ENCODE peak calls at places on chromosomes 2 and 18, in six cellular contexts. One of them, this sample, is unnamed.

GRCh38 chr18:47996091-47996541 is 65.7 kb upstream of the SMAD2 start:
- DNase-seq in H1: no peak
- DNase-seq in neuronal stem cell: peak; percentile 76
- DNase-seq in mesendoderm: no peak
- DNase-seq in IMR-90: no peak
- DNase-seq in mesenchymal stem cell: no peak
- DNase-seq in this sample: no peak

GRCh38 chr18:60060026-60060425 is 160.2 kb downstream of the PMAIP1 start:
- DNase-seq in neuronal stem cell: no peak
- DNase-seq in mesendoderm: no peak
- DNase-seq in H1: no peak
- DNase-seq in mesenchymal stem cell: no peak
- DNase-seq in IMR-90: no peak
- DNase-seq in this sample: no peak

GRCh38 chr2:47554311-47554905 is 151.5 kb downstream of the MSH2 start:
- DNase-seq in neuronal stem cell: no peak
- DNase-seq in mesendoderm: no peak
- DNase-seq in H1: no peak
- DNase-seq in IMR-90: no peak
- DNase-seq in mesenchymal stem cell: no peak
- DNase-seq in this sample: no peak

GRCh38 chr18:79400591-79401381 is 5.1 kb downstream of the NFATC1 start:
- DNase-seq in neuronal stem cell: no peak
- DNase-seq in IMR-90: no peak
- DNase-seq in mesendoderm: no peak
- DNase-seq in H1: no peak
- DNase-seq in mesenchymal stem cell: no peak
- DNase-seq in this sample: no peak

GRCh38 chr2:112757265-112757664 is 7.1 kb downstream of the CKAP2L start:
- DNase-seq in H1: no peak
- DNase-seq in neuronal stem cell: no peak
- DNase-seq in mesendoderm: no peak
- DNase-seq in mesenchymal stem cell: peak; percentile 26
- DNase-seq in IMR-90: no peak
- DNase-seq in this sample: no peak

GRCh38 chr18:35502062-35502461 is 4.3 kb upstream of the INO80C start:
- DNase-seq in H1: no peak
- DNase-seq in mesenchymal stem cell: no peak
- DNase-seq in mesendoderm: no peak
- DNase-seq in neuronal stem cell: no peak
- DNase-seq in IMR-90: no peak
- DNase-seq in this sample: no peak

GRCh38 chr2:182077451-182078142 is 91.9 kb downstream of the PPP1R1C start:
- DNase-seq in H1: no peak
- DNase-seq in IMR-90: peak; percentile 95
- DNase-seq in mesenchymal stem cell: peak; percentile 89
- DNase-seq in neuronal stem cell: peak; percentile 52
- DNase-seq in mesendoderm: peak; percentile 74
- DNase-seq in this sample: no peak

GRCh38 chr2:177212106-177212894 is at the start of gene HNRNPA3:
- DNase-seq in mesendoderm: peak; percentile 99
- DNase-seq in IMR-90: peak; percentile 99
- DNase-seq in mesenchymal stem cell: peak; percentile 99
- DNase-seq in neuronal stem cell: peak; percentile 99
- DNase-seq in H1: peak; percentile 100
- DNase-seq in this sample: peak; percentile 99

GRCh38 chr2:190862591-190862991 is 18.0 kb upstream of the GLS start:
- DNase-seq in IMR-90: peak; percentile 57
- DNase-seq in mesenchymal stem cell: peak; percentile 56
- DNase-seq in neuronal stem cell: no peak
- DNase-seq in mesendoderm: no peak
- DNase-seq in H1: no peak
- DNase-seq in this sample: no peak

GRCh38 chr2:40746150-40746549 is 294.3 kb upstream of the SLC8A1 start:
- DNase-seq in mesenchymal stem cell: no peak
- DNase-seq in mesendoderm: no peak
- DNase-seq in H1: no peak
- DNase-seq in neuronal stem cell: no peak
- DNase-seq in IMR-90: no peak
- DNase-seq in this sample: no peak

GRCh38 chr2:120395686-120396518 is 50.0 kb downstream of the INHBB start:
- DNase-seq in mesendoderm: peak; percentile 19
- DNase-seq in neuronal stem cell: no peak
- DNase-seq in H1: peak; percentile 45
- DNase-seq in mesenchymal stem cell: no peak
- DNase-seq in IMR-90: no peak
- DNase-seq in this sample: peak; percentile 37

GRCh38 chr2:63903003-63903402 is 61.3 kb downstream of the UGP2 start:
- DNase-seq in H1: no peak
- DNase-seq in IMR-90: peak; percentile 26
- DNase-seq in mesenchymal stem cell: peak; percentile 17
- DNase-seq in neuronal stem cell: no peak
- DNase-seq in mesendoderm: no peak
- DNase-seq in this sample: no peak

GRCh38 chr2:37300578-37300977 is 24.1 kb downstream of the PRKD3 start:
- DNase-seq in H1: no peak
- DNase-seq in neuronal stem cell: no peak
- DNase-seq in IMR-90: peak; percentile 42
- DNase-seq in mesenchymal stem cell: no peak
- DNase-seq in mesendoderm: no peak
- DNase-seq in this sample: no peak

GRCh38 chr2:53087282-53087882 is 680.2 kb upstream of the CHAC2 start:
- DNase-seq in neuronal stem cell: no peak
- DNase-seq in mesendoderm: no peak
- DNase-seq in mesenchymal stem cell: peak; percentile 21
- DNase-seq in IMR-90: peak; percentile 80
- DNase-seq in H1: no peak
- DNase-seq in this sample: no peak

GRCh38 chr2:240797500-240797895 is 22.5 kb downstream of the KIF1A start:
- DNase-seq in mesendoderm: no peak
- DNase-seq in mesenchymal stem cell: no peak
- DNase-seq in neuronal stem cell: no peak
- DNase-seq in IMR-90: no peak
- DNase-seq in H1: no peak
- DNase-seq in this sample: no peak

GRCh38 chr18:23526516-23527063 is 23.3 kb downstream of the RMC1 start:
- DNase-seq in IMR-90: no peak
- DNase-seq in H1: no peak
- DNase-seq in mesendoderm: no peak
- DNase-seq in neuronal stem cell: no peak
- DNase-seq in mesenchymal stem cell: no peak
- DNase-seq in this sample: no peak

GRCh38 chr18:48038636-48039035 is 108.2 kb upstream of the SMAD2 start:
- DNase-seq in mesendoderm: no peak
- DNase-seq in mesenchymal stem cell: no peak
- DNase-seq in IMR-90: no peak
- DNase-seq in H1: no peak
- DNase-seq in neuronal stem cell: no peak
- DNase-seq in this sample: no peak

GRCh38 chr18:44733069-44733753 is 52.5 kb downstream of the SETBP1 start:
- DNase-seq in H1: no peak
- DNase-seq in mesenchymal stem cell: peak; percentile 87
- DNase-seq in mesendoderm: peak; percentile 71
- DNase-seq in IMR-90: peak; percentile 86
- DNase-seq in neuronal stem cell: no peak
- DNase-seq in this sample: no peak

GRCh38 chr2:118490323-118490722 is 357.1 kb downstream of the EN1 start:
- DNase-seq in neuronal stem cell: no peak
- DNase-seq in H1: no peak
- DNase-seq in mesenchymal stem cell: no peak
- DNase-seq in mesendoderm: peak; percentile 11
- DNase-seq in IMR-90: no peak
- DNase-seq in this sample: peak; percentile 68

GRCh38 chr2:38581193-38582147 is 21.3 kb downstream of the HNRNPLL start:
- DNase-seq in H1: no peak
- DNase-seq in mesenchymal stem cell: peak; percentile 82
- DNase-seq in IMR-90: peak; percentile 82
- DNase-seq in mesendoderm: peak; percentile 84
- DNase-seq in neuronal stem cell: peak; percentile 51
- DNase-seq in this sample: peak; percentile 48

GRCh38 chr2:23692901-23693605 is 233.9 kb downstream of the ATAD2B start:
- DNase-seq in IMR-90: no peak
- DNase-seq in mesenchymal stem cell: no peak
- DNase-seq in mesendoderm: no peak
- DNase-seq in neuronal stem cell: no peak
- DNase-seq in H1: no peak
- DNase-seq in this sample: no peak

GRCh38 chr2:46747297-46747818 is 168.2 kb downstream of the MCFD2 start:
- DNase-seq in mesenchymal stem cell: no peak
- DNase-seq in neuronal stem cell: no peak
- DNase-seq in H1: no peak
- DNase-seq in mesendoderm: no peak
- DNase-seq in IMR-90: peak; percentile 33
- DNase-seq in this sample: no peak

GRCh38 chr2:25654801-25655200 is 18.6 kb downstream of the DTNB start:
- DNase-seq in mesendoderm: no peak
- DNase-seq in IMR-90: no peak
- DNase-seq in neuronal stem cell: no peak
- DNase-seq in mesenchymal stem cell: no peak
- DNase-seq in H1: no peak
- DNase-seq in this sample: no peak

GRCh38 chr2:25651782-25652455 is 21.5 kb downstream of the DTNB start:
- DNase-seq in H1: no peak
- DNase-seq in IMR-90: no peak
- DNase-seq in mesendoderm: no peak
- DNase-seq in mesenchymal stem cell: no peak
- DNase-seq in neuronal stem cell: no peak
- DNase-seq in this sample: no peak

GRCh38 chr2:25651066-25651465 is 22.3 kb downstream of the DTNB start:
- DNase-seq in mesenchymal stem cell: peak; percentile 27
- DNase-seq in neuronal stem cell: no peak
- DNase-seq in IMR-90: peak; percentile 56
- DNase-seq in H1: no peak
- DNase-seq in mesendoderm: no peak
- DNase-seq in this sample: no peak

GRCh38 chr2:25649790-25650189 is 23.6 kb downstream of the DTNB start:
- DNase-seq in mesenchymal stem cell: no peak
- DNase-seq in H1: no peak
- DNase-seq in mesendoderm: no peak
- DNase-seq in IMR-90: no peak
- DNase-seq in neuronal stem cell: no peak
- DNase-seq in this sample: no peak

GRCh38 chr2:25650249-25650648 is 23.1 kb downstream of the DTNB start:
- DNase-seq in H1: no peak
- DNase-seq in mesendoderm: no peak
- DNase-seq in neuronal stem cell: no peak
- DNase-seq in IMR-90: no peak
- DNase-seq in mesenchymal stem cell: no peak
- DNase-seq in this sample: no peak
- H2BK15ac ChIP-seq in H1: no peak overlapping the region
- H2BK15ac ChIP-seq in mesendoderm: no peak overlapping the region
- H2BK15ac ChIP-seq in neuronal stem cell: no peak overlapping the region
- H2BK15ac ChIP-seq in IMR-90: no peak overlapping the region
- H2BK15ac ChIP-seq in mesenchymal stem cell: no peak overlapping the region
- H2BK15ac ChIP-seq in this sample: no peak overlapping the region

GRCh38 chr2:2716771-2717170 is 385.7 kb upstream of the MYT1L start:
- DNase-seq in mesenchymal stem cell: no peak
- DNase-seq in mesendoderm: no peak
- DNase-seq in H1: no peak
- DNase-seq in IMR-90: no peak
- DNase-seq in neuronal stem cell: no peak
- DNase-seq in this sample: no peak

GRCh38 chr2:2719781-2720180 is 388.7 kb upstream of the MYT1L start:
- DNase-seq in IMR-90: no peak
- DNase-seq in neuronal stem cell: no peak
- DNase-seq in H1: no peak
- DNase-seq in mesenchymal stem cell: no peak
- DNase-seq in mesendoderm: no peak
- DNase-seq in this sample: no peak

GRCh38 chr2:2720351-2720750 is 389.3 kb upstream of the MYT1L start:
- DNase-seq in H1: no peak
- DNase-seq in mesenchymal stem cell: no peak
- DNase-seq in IMR-90: no peak
- DNase-seq in neuronal stem cell: no peak
- DNase-seq in mesendoderm: no peak
- DNase-seq in this sample: no peak

GRCh38 chr2:2717406-2717805 is 386.3 kb upstream of the MYT1L start:
- DNase-seq in H1: no peak
- DNase-seq in neuronal stem cell: no peak
- DNase-seq in mesendoderm: no peak
- DNase-seq in IMR-90: no peak
- DNase-seq in mesenchymal stem cell: no peak
- DNase-seq in this sample: no peak

GRCh38 chr2:2719015-2719414 is 387.9 kb upstream of the MYT1L start:
- DNase-seq in mesenchymal stem cell: no peak
- DNase-seq in IMR-90: no peak
- DNase-seq in mesendoderm: no peak
- DNase-seq in neuronal stem cell: no peak
- DNase-seq in H1: no peak
- DNase-seq in this sample: no peak
- H2BK15ac ChIP-seq in mesenchymal stem cell: no peak overlapping the region
- H2BK15ac ChIP-seq in IMR-90: no peak overlapping the region
- H2BK15ac ChIP-seq in mesendoderm: no peak overlapping the region
- H2BK15ac ChIP-seq in neuronal stem cell: no peak overlapping the region
- H2BK15ac ChIP-seq in H1: no peak overlapping the region
- H2BK15ac ChIP-seq in this sample: no peak overlapping the region

DNA sequence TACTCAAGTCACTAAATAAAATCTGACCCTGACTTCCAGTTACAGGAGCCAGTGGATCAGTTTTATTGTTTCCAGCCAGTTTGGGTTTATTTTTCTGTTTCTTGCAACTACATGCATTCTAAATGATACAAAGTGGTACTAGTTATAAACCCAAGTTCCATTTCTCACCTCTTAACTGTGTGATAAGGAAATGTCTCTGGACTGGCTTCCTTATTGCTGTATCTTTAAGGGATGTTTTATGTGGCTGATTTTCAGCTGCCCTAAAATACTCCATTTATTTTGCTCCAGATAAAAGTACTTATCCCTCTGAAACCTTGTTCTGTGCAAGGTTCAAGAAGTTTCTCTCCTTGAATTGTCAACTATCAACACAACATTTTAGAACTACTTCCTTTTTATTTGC is 107.9 kb upstream of the DLX2 start:
- DNase-seq in IMR-90: no peak
- DNase-seq in mesenchymal stem cell: no peak
- DNase-seq in H1: no peak
- DNase-seq in mesendoderm: no peak
- DNase-seq in neuronal stem cell: no peak
- DNase-seq in this sample: no peak
- H2BK15ac ChIP-seq in IMR-90: no peak overlapping the region
- H2BK15ac ChIP-seq in mesenchymal stem cell: no peak overlapping the region
- H2BK15ac ChIP-seq in H1: no peak overlapping the region
- H2BK15ac ChIP-seq in mesendoderm: no peak overlapping the region
- H2BK15ac ChIP-seq in neuronal stem cell: no peak overlapping the region
- H2BK15ac ChIP-seq in this sample: no peak overlapping the region

DNA sequence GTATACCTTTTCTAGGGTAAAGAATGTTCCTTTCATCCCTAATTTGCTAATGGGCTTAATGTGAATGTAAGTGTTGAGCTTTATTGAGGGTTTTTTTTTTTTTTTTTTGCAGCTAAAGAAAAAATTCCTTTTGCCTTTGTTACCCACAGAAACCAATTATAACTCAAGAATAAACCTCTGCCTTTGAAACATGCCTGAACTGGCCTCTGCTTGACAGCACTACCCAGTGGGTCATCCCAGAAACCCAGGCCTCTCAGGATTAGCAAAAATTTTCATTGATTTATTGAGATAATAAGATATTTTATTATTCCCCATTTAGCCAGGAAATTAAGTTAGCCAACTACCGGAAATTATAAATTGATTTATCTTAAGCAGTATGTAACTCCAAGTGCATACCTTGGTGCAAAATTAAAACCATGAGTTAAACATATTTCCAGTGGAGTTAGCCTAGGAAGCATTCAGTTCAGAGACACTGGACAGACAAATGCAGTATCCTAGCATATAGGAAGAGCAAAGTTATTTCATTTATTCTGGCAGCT is 67.0 kb upstream of the RASGRP3 start:
- DNase-seq in mesendoderm: no peak
- DNase-seq in H1: peak; percentile 8
- DNase-seq in mesenchymal stem cell: no peak
- DNase-seq in IMR-90: no peak
- DNase-seq in neuronal stem cell: no peak
- DNase-seq in this sample: no peak
- H2BK15ac ChIP-seq in mesendoderm: no peak overlapping the region
- H2BK15ac ChIP-seq in H1: no peak overlapping the region
- H2BK15ac ChIP-seq in mesenchymal stem cell: no peak overlapping the region
- H2BK15ac ChIP-seq in IMR-90: peak overlapping the region; percentile 65
- H2BK15ac ChIP-seq in neuronal stem cell: no peak overlapping the region
- H2BK15ac ChIP-seq in this sample: no peak overlapping the region